ENCODE peak calls at places on chromosomes 5 and 9, in nine cellular contexts. J is A549, E is Panc1, I is GM23338, N is SK-N-SH, O is HepG2, W is GM12878, Z is HCT116, C is K562. T is an unnamed sample.

GRCh38 chr5:179113945-179114641 is 53.9 kb downstream of the ZNF354C start:
- DNase-seq in Z (no peak), J (no peak), W (no peak), O (no peak), N (no peak), I (no peak), C (no peak), E (no peak), T (no peak)

GRCh38 chr9:137297060-137297664 is 4.9 kb downstream of the NRARP start:
- DNase-seq in J (no peak), E (no peak), I (no peak), Z (no peak), C (no peak), W (no peak), N (no peak), O (no peak), T (no peak)

GRCh38 chr5:33439905-33440481 is 772 bp upstream of the TARS1 start:
- DNase-seq in Z (no peak), N (no peak), O (peak), I (no peak), J (no peak), W (no peak), C (no peak), E (no peak), T (no peak)

GRCh38 chr9:136141716-136142415 is 23.2 kb upstream of the TMEM250 start:
- DNase-seq in Z (no peak), W (no peak), C (no peak), E (no peak), J (no peak), N (no peak), I (no peak), O (no peak), T (no peak)

GRCh38 chr5:39517800-39518199 is 93.0 kb upstream of the DAB2 start:
- DNase-seq in Z (no peak), C (no peak), N (no peak), O (no peak), J (peak), I (no peak), E (no peak), W (no peak), T (no peak)

GRCh38 chr9:137449081-137449844 is 8.1 kb upstream of the ENTPD8 start:
- DNase-seq in Z (no peak), W (no peak), I (no peak), N (no peak), C (no peak), O (no peak), E (no peak), J (no peak), T (no peak)

GRCh38 chr5:143329843-143330242 is 73.6 kb downstream of the NR3C1 start:
- DNase-seq in I (no peak), C (no peak), W (no peak), O (no peak), Z (no peak), N (no peak), J (no peak), E (no peak), T (no peak)

GRCh38 chr5:142783601-142784291 is 13.6 kb downstream of the ARHGAP26 start:
- DNase-seq in E (no peak), N (peak), Z (no peak), J (no peak), C (no peak), W (peak), I (no peak), O (no peak), T (no peak)

GRCh38 chr5:81779935-81780266 is 29.0 kb upstream of the SSBP2 start:
- DNase-seq in O (no peak), E (no peak), J (no peak), I (no peak), N (no peak), C (no peak), W (no peak), Z (no peak), T (no peak)

GRCh38 chr5:134227259-134227658 is 1.4 kb upstream of the PPP2CA start:
- DNase-seq in Z (no peak), J (peak), W (no peak), C (peak), O (peak), I (peak), E (no peak), N (peak), T (no peak)

GRCh38 chr9:13988944-13989343 is 325.0 kb downstream of the NFIB start:
- DNase-seq in I (no peak), E (no peak), O (no peak), Z (no peak), N (no peak), J (no peak), W (no peak), C (no peak), T (no peak)

GRCh38 chr5:147234825-147235635 is at the start of gene STK32A:
- DNase-seq in O (no peak), E (no peak), J (peak), I (peak), C (no peak), W (no peak), N (peak), Z (no peak), T (no peak)

GRCh38 chr9:87340391-87340790 is 157.3 kb upstream of the DAPK1 start:
- DNase-seq in O (no peak), Z (no peak), J (no peak), C (no peak), I (no peak), E (no peak), N (no peak), W (no peak), T (no peak)

GRCh38 chr5:41955432-41956024 is 30.4 kb downstream of the FBXO4 start:
- DNase-seq in C (no peak), O (peak), E (no peak), Z (no peak), J (no peak), I (no peak), W (no peak), N (no peak), T (no peak)

GRCh38 chr9:137836831-137837241 is 40.7 kb upstream of the CACNA1B start:
- DNase-seq in I (peak), Z (no peak), J (no peak), W (no peak), E (no peak), C (no peak), N (no peak), O (no peak), T (no peak)

GRCh38 chr9:105950448-105950847 is 256.1 kb downstream of the TMEM38B start:
- DNase-seq in E (no peak), N (no peak), W (no peak), I (no peak), O (no peak), J (no peak), C (no peak), Z (no peak), T (no peak)

GRCh38 chr5:112655513-112655912 is 82.2 kb upstream of the APC start:
- DNase-seq in J (no peak), W (no peak), O (no peak), E (no peak), Z (no peak), C (no peak), I (no peak), N (no peak), T (no peak)

GRCh38 chr9:14752271-14752670 is 29.7 kb upstream of the CER1 start:
- DNase-seq in C (no peak), N (no peak), O (no peak), J (no peak), I (no peak), W (no peak), Z (no peak), E (no peak), T (no peak)

GRCh38 chr9:99437145-99437544 is 215.1 kb downstream of the SEC61B start:
- DNase-seq in E (no peak), C (no peak), N (no peak), J (no peak), I (no peak), Z (no peak), O (no peak), W (no peak), T (no peak)

GRCh38 chr5:17305964-17306725 is 88.7 kb downstream of the BASP1 start:
- DNase-seq in E (peak), Z (no peak), O (peak), W (no peak), I (peak), J (peak), N (no peak), C (no peak), T (no peak)

GRCh38 chr5:659496-660263 is 33.5 kb downstream of the TPPP start:
- DNase-seq in O (no peak), E (no peak), W (no peak), N (no peak), I (no peak), Z (no peak), C (no peak), J (no peak), T (no peak)

GRCh38 chr5:72498284-72498683 is 8.9 kb downstream of the ZNF366 start:
- DNase-seq in E (no peak), W (no peak), I (no peak), J (no peak), O (no peak), N (no peak), C (no peak), Z (no peak), T (no peak)

GRCh38 chr9:38142201-38142600 is 73.2 kb upstream of the SHB start:
- DNase-seq in N (no peak), Z (no peak), C (no peak), J (peak), I (no peak), O (no peak), E (no peak), W (no peak), T (no peak)

DNA sequence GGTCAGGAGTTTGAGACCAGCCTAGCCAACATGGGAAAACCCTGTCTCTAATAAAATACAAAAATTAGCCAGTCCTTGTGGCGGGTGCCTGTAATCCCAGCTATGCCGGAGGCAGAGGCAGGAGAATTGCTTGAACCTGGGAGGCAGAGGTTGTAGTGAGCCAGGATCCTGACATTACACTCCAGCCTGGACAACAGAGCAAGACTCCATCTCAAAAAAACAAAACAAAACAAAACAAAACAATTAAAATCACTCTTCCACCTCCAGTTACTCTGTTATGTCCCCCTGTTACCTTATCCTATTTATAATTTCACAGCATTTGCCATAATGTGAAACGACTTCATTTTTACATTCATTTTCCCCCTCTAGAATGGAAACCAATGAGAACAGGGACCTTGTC is 54.4 kb downstream of the CXXC5 start:
- DNase-seq in W (no peak), J (no peak), E (no peak), I (no peak), Z (no peak), N (no peak), C (no peak), O (no peak), T (no peak)
- TF ChIP-seq REST in W (no peak), J (no peak), E (no peak), I (no peak), Z (no peak), N (no peak), C (no peak), O (no peak), T (no peak)

GRCh38 chr9:121745396-121745695 is 93.9 kb downstream of the DAB2IP start:
- DNase-seq in E (no peak), I (no peak), W (no peak), Z (no peak), N (no peak), O (no peak), C (no peak), J (no peak), T (no peak)

GRCh38 chr9:121743441-121744001 is 92.1 kb downstream of the DAB2IP start:
- DNase-seq in E (no peak), I (peak), O (peak), W (no peak), N (peak), Z (peak), C (peak), J (peak), T (no peak)

GRCh38 chr9:121742923-121743322 is 91.5 kb downstream of the DAB2IP start:
- DNase-seq in W (no peak), N (no peak), O (no peak), C (no peak), J (no peak), I (no peak), E (no peak), Z (no peak), T (no peak)

GRCh38 chr9:121744687-121745395 is 93.4 kb downstream of the DAB2IP start:
- DNase-seq in O (peak), W (no peak), N (no peak), Z (no peak), C (no peak), I (peak), E (no peak), J (no peak), T (no peak)

DNA sequence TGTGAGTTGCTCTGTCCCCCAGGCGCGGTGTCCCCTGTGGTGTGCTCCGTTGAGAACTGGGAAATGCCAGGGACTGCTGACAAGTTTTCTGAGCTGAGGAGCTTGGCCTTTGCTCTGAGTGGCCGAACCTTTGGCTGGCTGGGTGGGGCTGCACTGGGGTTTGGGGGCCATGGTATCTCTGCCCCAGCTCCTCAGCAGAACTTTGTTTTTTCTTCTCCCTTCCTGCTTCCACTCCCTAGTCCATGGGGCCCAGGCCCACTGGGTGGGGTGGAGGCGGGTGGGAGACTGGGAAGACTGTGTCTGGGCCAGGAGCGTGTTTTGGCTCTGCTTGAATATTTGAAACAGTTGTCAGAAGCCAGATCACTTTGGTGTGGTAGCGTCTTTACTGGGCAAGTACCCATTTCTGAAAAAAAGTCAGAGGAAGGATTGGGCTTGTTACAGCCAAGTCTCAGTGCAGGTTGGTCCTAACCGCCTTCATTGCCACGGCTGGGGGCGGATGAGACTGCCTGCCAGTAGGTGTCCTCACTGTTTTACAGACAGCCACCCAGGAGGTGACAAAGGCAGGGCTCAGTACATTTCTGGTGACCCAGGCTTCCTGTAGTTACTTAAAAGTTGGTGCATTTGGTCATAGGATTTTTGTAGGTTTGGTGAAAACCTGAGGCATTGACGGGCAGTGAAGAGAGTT is 92.7 kb downstream of the DAB2IP start:
- DNase-seq in I (peak), E (no peak), J (peak), C (peak), W (no peak), O (peak), N (peak), Z (no peak), T (peak)
- TF ChIP-seq REST in I (no peak), E (no peak), J (no peak), C (no peak), W (no peak), O (no peak), N (no peak), Z (no peak), T (no peak)

GRCh38 chr9:81605154-81605670 is 84.1 kb downstream of the TLE1 start:
- DNase-seq in E (no peak), N (no peak), O (peak), C (no peak), J (no peak), I (no peak), Z (no peak), W (no peak), T (no peak)

GRCh38 chr9:81609782-81610738 is 79.3 kb downstream of the TLE1 start:
- DNase-seq in J (no peak), W (no peak), C (no peak), Z (no peak), N (no peak), I (no peak), E (no peak), O (peak), T (peak)

GRCh38 chr9:81608289-81608657 is 81.1 kb downstream of the TLE1 start:
- DNase-seq in J (no peak), I (no peak), W (no peak), O (no peak), N (no peak), Z (no peak), C (no peak), E (no peak), T (no peak)

GRCh38 chr9:81610739-81611107 is 78.6 kb downstream of the TLE1 start:
- DNase-seq in W (no peak), O (no peak), I (no peak), E (no peak), N (no peak), J (no peak), Z (no peak), C (no peak), T (no peak)

GRCh38 chr9:81607593-81608288 is 81.6 kb downstream of the TLE1 start:
- DNase-seq in E (no peak), Z (no peak), N (no peak), W (no peak), J (no peak), O (no peak), I (no peak), C (no peak), T (no peak)
- TF ChIP-seq REST in E (no peak), Z (no peak), N (no peak), W (no peak), J (no peak), O (no peak), I (no peak), C (no peak), T (no peak)

GRCh38 chr5:174180639-174181038 is 135.1 kb downstream of the NSG2 start:
- DNase-seq in J (no peak), O (no peak), Z (no peak), N (no peak), W (no peak), E (no peak), C (no peak), I (no peak), T (no peak)

GRCh38 chr5:174182111-174182510 is 136.6 kb downstream of the NSG2 start:
- DNase-seq in N (no peak), J (no peak), W (no peak), I (no peak), C (no peak), O (no peak), E (no peak), Z (no peak), T (no peak)

GRCh38 chr5:174185506-174185905 is 140.0 kb downstream of the NSG2 start:
- DNase-seq in Z (no peak), O (no peak), W (no peak), N (no peak), I (no peak), C (no peak), J (no peak), E (no peak), T (no peak)

GRCh38 chr5:174186096-174186495 is 140.6 kb downstream of the NSG2 start:
- DNase-seq in O (no peak), C (no peak), E (no peak), W (no peak), I (no peak), Z (no peak), N (no peak), J (no peak), T (no peak)

GRCh38 chr5:174183701-174184100 is 138.2 kb downstream of the NSG2 start:
- DNase-seq in O (no peak), C (no peak), J (no peak), W (no peak), N (no peak), Z (no peak), I (no peak), E (no peak), T (no peak)
- TF ChIP-seq REST in O (no peak), C (no peak), J (no peak), W (no peak), N (no peak), Z (no peak), I (no peak), E (no peak), T (no peak)

DNA sequence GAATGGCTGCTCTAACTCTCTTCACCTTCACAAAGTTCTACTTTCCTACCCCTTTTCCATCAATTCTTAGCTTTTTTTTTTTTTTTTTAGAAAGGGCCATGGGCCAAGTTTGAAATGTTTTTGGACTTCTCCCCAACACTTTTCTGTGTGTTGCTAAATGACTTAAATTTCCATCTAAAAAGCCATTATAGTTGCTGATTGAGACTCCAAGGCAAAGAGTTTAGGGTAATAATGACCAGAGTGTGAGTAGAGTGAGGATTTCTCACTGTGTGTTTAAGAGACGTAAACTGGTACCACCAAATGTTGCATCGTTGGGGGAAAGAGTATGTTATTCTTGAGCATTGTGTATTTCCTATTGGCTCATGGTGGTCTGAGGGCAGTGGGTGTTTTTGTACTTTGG is 24.4 kb downstream of the TNC start:
- DNase-seq in O (no peak), J (no peak), E (no peak), Z (no peak), I (no peak), N (no peak), C (no peak), W (no peak), T (no peak)
- TF ChIP-seq REST in O (no peak), J (no peak), E (no peak), Z (no peak), I (no peak), N (no peak), C (no peak), W (no peak), T (no peak)

GRCh38 chr9:68664036-68664435 is 41.0 kb upstream of the PIP5K1B start:
- DNase-seq in C (no peak), N (no peak), I (no peak), E (no peak), O (no peak), J (no peak), Z (no peak), W (no peak), T (no peak)
- TF ChIP-seq REST in C (no peak), N (no peak), I (no peak), E (no peak), O (no peak), J (no peak), Z (no peak), W (no peak), T (no peak)

DNA sequence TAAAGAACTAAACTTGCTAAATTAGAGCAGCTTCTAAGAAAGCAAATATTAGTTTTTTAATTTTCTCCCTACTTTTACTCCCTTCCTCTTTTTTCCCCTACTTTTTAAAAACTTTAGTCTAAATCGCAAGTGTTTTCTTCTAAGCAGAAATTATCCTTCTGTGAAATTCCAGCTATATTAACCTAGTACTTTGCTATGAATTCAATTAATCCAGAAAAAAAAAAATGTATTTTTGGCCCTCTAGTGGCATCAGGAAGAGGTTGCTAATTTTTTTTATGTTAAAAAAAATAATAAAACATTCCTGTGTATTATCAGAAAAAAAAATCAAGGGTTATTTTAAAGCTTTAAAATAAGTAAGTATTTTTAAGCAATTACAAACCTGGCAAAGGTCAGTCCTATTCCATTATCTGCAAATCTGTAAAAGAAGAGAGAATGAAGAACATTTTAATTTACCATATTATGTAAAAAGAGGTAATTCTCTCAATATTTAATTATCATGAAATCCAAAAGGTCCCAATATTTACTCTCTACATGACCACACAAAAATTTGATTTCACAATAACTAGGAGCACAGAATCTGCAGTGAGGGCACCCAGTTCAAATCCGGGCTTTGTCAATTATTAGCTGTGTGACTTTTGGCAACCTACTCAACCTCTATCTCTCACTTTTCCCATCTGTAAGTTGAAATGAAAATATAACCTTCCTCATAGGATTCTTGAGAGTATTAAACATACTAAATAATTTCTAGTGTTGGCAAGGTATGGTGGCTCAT is 52.0 kb downstream of the CEMIP2 start:
- DNase-seq in E (no peak), J (no peak), Z (no peak), W (no peak), C (no peak), N (peak), I (no peak), O (no peak), T (no peak)
- TF ChIP-seq REST in E (no peak), J (no peak), Z (no peak), W (no peak), C (no peak), N (no peak), I (no peak), O (no peak), T (no peak)

GRCh38 chr9:111870774-111871542 is 25.7 kb upstream of the UGCG start:
- DNase-seq in I (no peak), N (no peak), Z (no peak), C (no peak), E (no peak), J (no peak), W (peak), O (no peak), T (no peak)
- TF ChIP-seq REST in I (no peak), N (no peak), Z (no peak), C (no peak), E (no peak), J (no peak), W (no peak), O (no peak), T (no peak)

T was measured in HL-60.